ENCODE peak calls at places on chromosomes 13 and 19, in four cellular contexts. O, J, H and T are unnamed samples.
A peak's percentile ranks its signal among the peaks of the same experiment; 100 is the strongest.

GRCh38 chr13:72453161-72453560 is 274.3 kb downstream of the MZT1 start:
- DNase-seq in O (no peak), H (no peak), J (no peak), T (no peak)

GRCh38 chr19:6576869-6577281 is 14.1 kb downstream of the CD70 start:
- DNase-seq in J (no peak), O (no peak), H (no peak), T (no peak)

GRCh38 chr13:50357586-50358118 is 342.4 kb downstream of the KCNRG start:
- DNase-seq in O (no peak), J (peak; percentile 82), H (no peak), T (no peak)

GRCh38 chr19:1449467-1450442 is at the start of gene APC2:
- DNase-seq in O (peak; percentile 82), J (peak; percentile 26), H (peak; percentile 80), T (peak; percentile 75)

GRCh38 chr13:41457589-41458186 is 338 bp downstream of the RGCC start:
- DNase-seq in J (no peak), H (no peak), O (no peak), T (no peak)

GRCh38 chr13:41833851-41834250 is 127.1 kb downstream of the VWA8 start:
- DNase-seq in O (no peak), H (no peak), J (no peak), T (no peak)

GRCh38 chr13:95480131-95480545 is 72.4 kb upstream of the CLDN10 start:
- DNase-seq in H (no peak), O (no peak), J (no peak), T (no peak)

GRCh38 chr13:73303858-73304257 is 245.1 kb downstream of the KLF5 start:
- DNase-seq in O (no peak), H (no peak), J (no peak), T (no peak)

GRCh38 chr13:88086577-88086976 is 415.4 kb downstream of the SLITRK5 start:
- DNase-seq in O (no peak), J (peak; percentile 72), H (no peak), T (no peak)

GRCh38 chr19:10334340-10335148 is 1.2 kb upstream of the RAVER1 start:
- DNase-seq in J (peak; percentile 95), H (peak; percentile 62), O (peak; percentile 88), T (peak; percentile 49)

GRCh38 chr13:60623131-60623530 is 226.1 kb downstream of the TDRD3 start:
- DNase-seq in J (no peak), H (no peak), O (no peak), T (no peak)

GRCh38 chr13:18952225-18953016 is 229.2 kb downstream of the TUBA3C start:
- DNase-seq in H (no peak), J (no peak), O (no peak), T (no peak)

GRCh38 chr19:1605236-1606137 is at the start of gene UQCR11:
- DNase-seq in O (peak; percentile 91), J (peak; percentile 97), H (peak; percentile 96), T (peak; percentile 93)

GRCh38 chr13:40781717-40782116 is 7.7 kb upstream of the SLC25A15 start:
- DNase-seq in J (no peak), O (no peak), H (no peak), T (no peak)

GRCh38 chr19:1259206-1259872 is 9.8 kb upstream of the CIRBP start:
- DNase-seq in O (no peak), H (peak; percentile 68), J (peak; percentile 71), T (no peak)

GRCh38 chr13:40272776-40273139 is 393.7 kb downstream of the FOXO1 start:
- DNase-seq in H (no peak), O (no peak), J (peak; percentile 43), T (no peak)

GRCh38 chr19:30135358-30135757 is 193.3 kb downstream of the URI1 start:
- DNase-seq in H (no peak), J (no peak), O (no peak), T (no peak)

GRCh38 chr19:12983561-12984142 is 11.6 kb upstream of the NFIX start:
- DNase-seq in H (peak; percentile 69), J (peak; percentile 73), O (peak; percentile 84), T (peak; percentile 85)

GRCh38 chr13:37383856-37384255 is 214.7 kb downstream of the POSTN start:
- DNase-seq in J (no peak), O (no peak), H (no peak), T (no peak)

GRCh38 chr19:40506099-40506498 is 39.3 kb downstream of the SPTBN4 start:
- DNase-seq in H (no peak), O (no peak), J (no peak), T (no peak)

GRCh38 chr19:15280915-15281683 is 48.9 kb upstream of the EPHX3 start:
- DNase-seq in O (peak; percentile 81), J (peak; percentile 91), H (peak; percentile 96), T (peak; percentile 89)

GRCh38 chr13:23268441-23268840 is 87.7 kb downstream of the SGCG start:
- DNase-seq in J (no peak), O (no peak), H (no peak), T (no peak)

GRCh38 chr13:43484432-43485225 is 302.1 kb downstream of the ENOX1 start:
- DNase-seq in H (no peak), O (no peak), J (no peak), T (no peak)

GRCh38 chr13:31240921-31241320 is 41.1 kb downstream of the B3GLCT start:
- DNase-seq in H (no peak), O (no peak), J (peak; percentile 67), T (no peak)

GRCh38 chr19:35977446-35978222 is 17.4 kb upstream of the SDHAF1 start:
- DNase-seq in J (no peak), O (no peak), H (peak; percentile 96), T (no peak)

GRCh38 chr13:81493144-81493543 is 1152.2 kb upstream of the SPRY2 start:
- DNase-seq in J (no peak), H (no peak), O (no peak), T (no peak)

GRCh38 chr13:53254495-53254894 is 225.9 kb downstream of the OLFM4 start:
- DNase-seq in H (no peak), J (no peak), O (no peak), T (no peak)

GRCh38 chr19:10122066-10122465 is 2.4 kb upstream of the EIF3G start:
- DNase-seq in O (no peak), H (no peak), J (peak; percentile 75), T (no peak)

GRCh38 chr13:90068658-90069057 is 1278.8 kb upstream of the MIR17HG start:
- DNase-seq in H (no peak), O (no peak), J (no peak), T (no peak)

GRCh38 chr13:79361299-79361698 is 44.8 kb downstream of the RBM26 start:
- DNase-seq in H (no peak), J (no peak), O (no peak), T (no peak)

GRCh38 chr19:9128171-9128570 is 1.4 kb upstream of the OR7G3 start:
- DNase-seq in H (no peak), J (no peak), O (no peak), T (no peak)

GRCh38 chr13:32255744-32256120 is 59.4 kb downstream of the ZAR1L start:
- DNase-seq in J (peak; percentile 75), H (no peak), O (no peak), T (no peak)
- H3K27ac ChIP-seq in J (no peak overlapping the region), H (no peak overlapping the region), O (no peak overlapping the region), T (no peak overlapping the region)

DNA sequence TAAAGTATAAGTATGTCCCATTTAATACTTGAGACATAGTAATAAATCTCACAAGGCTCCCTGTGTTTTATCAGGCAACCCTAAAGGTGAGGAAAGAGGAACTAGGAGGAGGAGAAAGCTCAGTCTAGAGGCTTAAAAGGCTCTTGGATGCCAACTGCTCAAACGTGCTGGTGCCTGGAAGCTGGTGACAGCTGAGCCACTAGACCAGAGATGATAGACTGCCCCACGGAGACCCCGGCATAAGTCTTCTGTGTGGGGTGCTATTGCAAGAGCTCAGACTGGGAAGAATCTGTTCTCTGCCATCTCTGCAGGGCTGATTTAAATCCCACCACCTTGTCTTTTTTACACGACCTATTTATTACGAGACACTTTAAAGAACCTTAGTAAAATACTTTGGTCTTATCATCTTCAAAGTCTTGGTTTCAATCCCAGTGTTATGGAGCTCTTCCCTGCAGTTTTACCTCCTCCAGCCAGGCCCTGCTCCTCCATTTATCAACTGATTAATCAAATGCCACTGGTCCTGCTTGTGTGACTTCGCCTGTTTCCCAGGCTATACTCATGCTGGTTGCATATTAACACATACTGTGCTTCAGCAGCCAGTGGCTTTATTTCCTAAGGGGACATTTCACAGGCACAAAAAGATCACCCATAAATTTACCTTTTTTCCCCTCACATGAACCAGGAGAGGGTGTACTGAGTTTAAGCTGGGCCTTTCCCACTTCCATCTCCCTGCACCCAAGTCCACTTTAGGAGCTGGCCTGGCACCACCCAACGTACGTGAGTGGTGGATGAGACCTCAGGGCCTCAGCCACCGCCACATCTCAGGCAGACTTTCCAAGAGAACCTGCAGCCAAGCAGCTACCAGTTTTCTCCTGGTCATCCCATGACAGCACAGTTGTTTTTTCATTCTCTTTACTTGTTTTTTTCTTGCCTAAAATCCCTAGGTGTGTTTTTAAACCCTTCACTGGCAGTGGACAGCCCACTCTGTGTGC is 7.8 kb upstream of the ATP12A start:
- DNase-seq in J (no peak), O (no peak), H (peak; percentile 82), T (no peak)
- H3K27ac ChIP-seq in J (no peak overlapping the region), O (no peak overlapping the region), H (no peak overlapping the region), T (no peak overlapping the region)

DNA sequence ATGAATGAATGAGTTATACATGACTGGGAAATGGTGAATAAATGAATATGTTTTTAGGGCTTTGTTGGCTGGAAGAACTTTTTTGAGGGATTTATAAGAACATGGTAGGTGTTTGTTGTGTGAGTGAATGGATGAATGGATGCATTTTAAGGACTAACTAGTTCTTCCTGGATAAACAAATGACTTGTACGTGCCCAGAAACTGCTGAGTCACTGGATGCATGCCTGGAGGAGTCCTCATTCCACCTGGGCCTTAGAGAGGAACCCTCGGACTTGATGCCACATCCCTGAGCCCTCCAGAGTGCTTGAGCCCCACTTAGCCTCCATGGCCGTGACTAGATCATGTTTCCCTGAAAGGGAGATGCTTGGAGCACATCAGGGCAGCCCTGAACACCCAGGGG is 153.4 kb downstream of the DPF1 start:
- DNase-seq in O (no peak), J (peak; percentile 43), H (no peak), T (no peak)
- H3K27ac ChIP-seq in O (no peak overlapping the region), J (peak overlapping the region; percentile 10), H (peak overlapping the region; percentile 90), T (no peak overlapping the region)

GRCh38 chr13:110228936-110229904 is 77.7 kb downstream of the COL4A1 start:
- DNase-seq in J (no peak), O (no peak), H (no peak), T (no peak)
- H3K27ac ChIP-seq in J (peak overlapping the region; percentile 59), O (no peak overlapping the region), H (no peak overlapping the region), T (no peak overlapping the region)

GRCh38 chr13:99332456-99332855 is 25.3 kb upstream of the GPR183 start:
- DNase-seq in O (no peak), H (no peak), J (no peak), T (no peak)

GRCh38 chr13:99336750-99337149 is 29.6 kb upstream of the GPR183 start:
- DNase-seq in J (no peak), H (no peak), O (no peak), T (no peak)

GRCh38 chr13:99339230-99339721 is 32.1 kb upstream of the GPR183 start:
- DNase-seq in O (no peak), H (no peak), J (no peak), T (no peak)

GRCh38 chr13:99335087-99335486 is 27.9 kb upstream of the GPR183 start:
- DNase-seq in J (no peak), O (no peak), H (no peak), T (no peak)

GRCh38 chr13:99335603-99336002 is 28.4 kb upstream of the GPR183 start:
- DNase-seq in H (no peak), J (no peak), O (no peak), T (no peak)
- H3K27ac ChIP-seq in H (no peak overlapping the region), J (no peak overlapping the region), O (no peak overlapping the region), T (no peak overlapping the region)